ENCODE peak calls at places on chromosomes 7 and 10, in five cellular contexts. One of them, this sample, is unnamed.

GRCh38 chr10:80455461-80456345 is 1.6 kb downstream of the TSPAN14 start:
- DNase-seq in GDM1: no peak
- DNase-seq in T1000: no peak
- DNase-seq in activated gamma-delta T cell treated with anti-CD3 and anti-CD28 coated beads, Interleukin-2, amount 50 U/mL, for 16 hours: no peak
- DNase-seq in breast epithelium: no peak
- DNase-seq in this sample: no peak

GRCh38 chr10:7054915-7055314 is 355.9 kb downstream of the SFMBT2 start:
- DNase-seq in breast epithelium: no peak
- DNase-seq in GDM1: no peak
- DNase-seq in T1000: no peak
- DNase-seq in activated gamma-delta T cell treated with anti-CD3 and anti-CD28 coated beads, Interleukin-2, amount 50 U/mL, for 16 hours: no peak
- DNase-seq in this sample: no peak

GRCh38 chr10:36114913-36115312 is 472.8 kb upstream of the FZD8 start:
- DNase-seq in breast epithelium: no peak
- DNase-seq in T1000: no peak
- DNase-seq in activated gamma-delta T cell treated with anti-CD3 and anti-CD28 coated beads, Interleukin-2, amount 50 U/mL, for 16 hours: no peak
- DNase-seq in GDM1: no peak
- DNase-seq in this sample: no peak

GRCh38 chr10:87622290-87623004 is 37.2 kb upstream of the PAPSS2 start:
- DNase-seq in activated gamma-delta T cell treated with anti-CD3 and anti-CD28 coated beads, Interleukin-2, amount 50 U/mL, for 16 hours: no peak
- DNase-seq in T1000: no peak
- DNase-seq in GDM1: no peak
- DNase-seq in breast epithelium: no peak
- DNase-seq in this sample: no peak

GRCh38 chr7:55521543-55522267 is 50.6 kb downstream of the VOPP1 start:
- DNase-seq in breast epithelium: no peak
- DNase-seq in T1000: no peak
- DNase-seq in activated gamma-delta T cell treated with anti-CD3 and anti-CD28 coated beads, Interleukin-2, amount 50 U/mL, for 16 hours: no peak
- DNase-seq in GDM1: no peak
- DNase-seq in this sample: peak; percentile 49

GRCh38 chr10:102133373-102134195 is 744 bp downstream of the PPRC1 start:
- DNase-seq in T1000: peak; percentile 61
- DNase-seq in GDM1: peak; percentile 52
- DNase-seq in breast epithelium: peak; percentile 60
- DNase-seq in activated gamma-delta T cell treated with anti-CD3 and anti-CD28 coated beads, Interleukin-2, amount 50 U/mL, for 16 hours: peak; percentile 38
- DNase-seq in this sample: peak; percentile 85

GRCh38 chr7:101277155-101277554 is 32.3 kb upstream of the FIS1 start:
- DNase-seq in breast epithelium: no peak
- DNase-seq in activated gamma-delta T cell treated with anti-CD3 and anti-CD28 coated beads, Interleukin-2, amount 50 U/mL, for 16 hours: no peak
- DNase-seq in GDM1: no peak
- DNase-seq in T1000: no peak
- DNase-seq in this sample: peak; percentile 82

GRCh38 chr10:119189811-119190282 is 11.2 kb upstream of the PRDX3 start:
- DNase-seq in T1000: no peak
- DNase-seq in GDM1: peak; percentile 54
- DNase-seq in activated gamma-delta T cell treated with anti-CD3 and anti-CD28 coated beads, Interleukin-2, amount 50 U/mL, for 16 hours: no peak
- DNase-seq in breast epithelium: no peak
- DNase-seq in this sample: peak; percentile 78

GRCh38 chr10:19432000-19432399 is 383.4 kb downstream of the MALRD1 start:
- DNase-seq in breast epithelium: no peak
- DNase-seq in GDM1: no peak
- DNase-seq in activated gamma-delta T cell treated with anti-CD3 and anti-CD28 coated beads, Interleukin-2, amount 50 U/mL, for 16 hours: no peak
- DNase-seq in T1000: no peak
- DNase-seq in this sample: no peak

GRCh38 chr7:101754432-101755159 is 62.8 kb upstream of the CUX1 start:
- DNase-seq in T1000: no peak
- DNase-seq in GDM1: no peak
- DNase-seq in activated gamma-delta T cell treated with anti-CD3 and anti-CD28 coated beads, Interleukin-2, amount 50 U/mL, for 16 hours: no peak
- DNase-seq in breast epithelium: no peak
- DNase-seq in this sample: no peak

GRCh38 chr10:114336823-114337509 is 67.3 kb downstream of the AFAP1L2 start:
- DNase-seq in breast epithelium: peak; percentile 53
- DNase-seq in T1000: no peak
- DNase-seq in activated gamma-delta T cell treated with anti-CD3 and anti-CD28 coated beads, Interleukin-2, amount 50 U/mL, for 16 hours: no peak
- DNase-seq in GDM1: no peak
- DNase-seq in this sample: peak; percentile 90

GRCh38 chr7:70975816-70976215 is 156.1 kb upstream of the GALNT17 start:
- DNase-seq in T1000: no peak
- DNase-seq in activated gamma-delta T cell treated with anti-CD3 and anti-CD28 coated beads, Interleukin-2, amount 50 U/mL, for 16 hours: no peak
- DNase-seq in GDM1: no peak
- DNase-seq in breast epithelium: no peak
- DNase-seq in this sample: no peak

GRCh38 chr10:76509501-76509900 is 1078.1 kb downstream of the LRMDA start:
- DNase-seq in breast epithelium: no peak
- DNase-seq in activated gamma-delta T cell treated with anti-CD3 and anti-CD28 coated beads, Interleukin-2, amount 50 U/mL, for 16 hours: no peak
- DNase-seq in GDM1: no peak
- DNase-seq in T1000: no peak
- DNase-seq in this sample: peak; percentile 60

GRCh38 chr7:31382722-31383121 is 42.2 kb upstream of the NEUROD6 start:
- DNase-seq in breast epithelium: no peak
- DNase-seq in T1000: no peak
- DNase-seq in GDM1: no peak
- DNase-seq in activated gamma-delta T cell treated with anti-CD3 and anti-CD28 coated beads, Interleukin-2, amount 50 U/mL, for 16 hours: no peak
- DNase-seq in this sample: no peak

GRCh38 chr7:69553190-69553589 is 45.1 kb upstream of the AUTS2 start:
- DNase-seq in GDM1: no peak
- DNase-seq in breast epithelium: no peak
- DNase-seq in activated gamma-delta T cell treated with anti-CD3 and anti-CD28 coated beads, Interleukin-2, amount 50 U/mL, for 16 hours: no peak
- DNase-seq in T1000: no peak
- DNase-seq in this sample: no peak

GRCh38 chr7:157851501-157852067 is 514.8 kb downstream of the DNAJB6 start:
- DNase-seq in breast epithelium: peak; percentile 20
- DNase-seq in GDM1: peak; percentile 59
- DNase-seq in activated gamma-delta T cell treated with anti-CD3 and anti-CD28 coated beads, Interleukin-2, amount 50 U/mL, for 16 hours: peak; percentile 10
- DNase-seq in T1000: no peak
- DNase-seq in this sample: peak; percentile 68